ENCODE peak calls at places on chromosomes 13 and 19, in nine cellular contexts. U is left ventricle myocardium superior; C is NCI-H146; B is stimulated activated CD4-positive, alpha-beta T cell treated with anti-CD3 and anti-CD28 coated beads, TNF-alpha, amount 100 ng/mL, for 48 hours; F is mammary epithelial cell; P is A549; O is activated naive CD4-positive, alpha-beta T cell treated with anti-CD3 and anti-CD28 coated beads, Interleukin-2, amount 10 ng/mL, durations not matched to agents 7 days and 5 days; W is uterus; X is HT1080. N is an unnamed sample.
A peak's percentile ranks its signal among the peaks of the same experiment; 100 is the strongest.

GRCh38 chr19:17109962-17110598 is 34.5 kb downstream of the MYO9B start:
- DNase-seq in U (peak; percentile 72), C (no peak), B (no peak), F (no peak), P (no peak), O (no peak), W (no peak), X (no peak), N (no peak)

GRCh38 chr13:45119469-45119989 is 781 bp upstream of the GTF2F2 start:
- DNase-seq in U (no peak), C (peak; percentile 26), B (peak; percentile 19), F (peak; percentile 39), P (no peak), O (peak; percentile 71), W (no peak), X (peak; percentile 64), N (peak; percentile 61)

GRCh38 chr19:7904074-7905020 is 670 bp downstream of the MAP2K7 start:
- DNase-seq in U (peak; percentile 79), C (no peak), B (no peak), F (no peak), P (no peak), O (peak; percentile 77), W (peak; percentile 58), X (no peak), N (no peak)

GRCh38 chr13:31441804-31442487 is 242.2 kb downstream of the B3GLCT start:
- DNase-seq in U (peak; percentile 75), C (no peak), B (no peak), F (no peak), P (no peak), O (no peak), W (peak; percentile 85), X (no peak), N (no peak)

GRCh38 chr19:53103903-53104203 is 631 bp upstream of the ZNF160 start:
- DNase-seq in U (no peak), C (no peak), B (no peak), F (no peak), P (no peak), O (no peak), W (no peak), X (no peak), N (no peak)

GRCh38 chr19:50383307-50383851 is 768 bp upstream of the POLD1 start:
- DNase-seq in U (no peak), C (no peak), B (no peak), F (no peak), P (no peak), O (no peak), W (no peak), X (no peak), N (no peak)

GRCh38 chr13:26168276-26168814 is 53.8 kb downstream of the RNF6 start:
- DNase-seq in U (no peak), C (no peak), B (no peak), F (no peak), P (no peak), O (no peak), W (no peak), X (peak; percentile 8), N (peak; percentile 2)

GRCh38 chr13:23707674-23708073 is 137.5 kb downstream of the TNFRSF19 start:
- DNase-seq in U (no peak), C (no peak), B (no peak), F (no peak), P (peak; percentile 24), O (no peak), W (no peak), X (peak; percentile 38), N (peak; percentile 37)

GRCh38 chr19:55418185-55418584 is 10.6 kb upstream of the UBE2S start:
- DNase-seq in U (no peak), C (peak; percentile 80), B (no peak), F (peak; percentile 69), P (peak; percentile 88), O (peak; percentile 72), W (no peak), X (peak; percentile 84), N (peak; percentile 78)

GRCh38 chr19:2587001-2587719 is 111.2 kb downstream of the GADD45B start:
- DNase-seq in U (no peak), C (no peak), B (no peak), F (no peak), P (no peak), O (no peak), W (no peak), X (no peak), N (no peak)